ENCODE peak calls at places on chromosomes 5 and 9, in four cellular contexts. X is WTC11, A is HepG2, R is K562. C is an unnamed sample.

GRCh38 chr9:82445556-82445955 is 457.0 kb downstream of the SPATA31D1 start:
- DNase-seq in X (no peak), A (no peak), R (no peak), C (no peak)

GRCh38 chr9:124574944-124575343 is 67.7 kb upstream of the NR5A1 start:
- DNase-seq in X (no peak), A (peak), R (no peak), C (no peak)

GRCh38 chr9:125544988-125545651 is 161.9 kb downstream of the MAPKAP1 start:
- DNase-seq in X (no peak), A (no peak), R (no peak), C (no peak)

GRCh38 chr5:134115806-134116175 is 1.3 kb downstream of the TCF7 start:
- DNase-seq in X (no peak), A (no peak), R (no peak), C (peak)

GRCh38 chr5:474826-475661 is 32.1 kb downstream of the EXOC3 start:
- DNase-seq in X (peak), A (no peak), R (no peak), C (no peak)

GRCh38 chr9:130824616-130825015 is 10.4 kb upstream of the ABL1 start:
- DNase-seq in X (no peak), A (no peak), R (no peak), C (no peak)

GRCh38 chr5:54743997-54744788 is 226.6 kb downstream of the SNX18 start:
- DNase-seq in X (no peak), A (peak), R (peak), C (no peak)

GRCh38 chr9:124215956-124216355 is 41.8 kb upstream of the NEK6 start:
- DNase-seq in X (no peak), A (no peak), R (no peak), C (no peak)

GRCh38 chr5:83509535-83509934 is 38.0 kb downstream of the VCAN start:
- DNase-seq in X (no peak), A (no peak), R (no peak), C (peak)

GRCh38 chr9:21688108-21689102 is 114.0 kb upstream of the MTAP start:
- DNase-seq in X (no peak), A (no peak), R (no peak), C (no peak)

GRCh38 chr5:28344803-28345433 is 1306.5 kb upstream of the CDH9 start:
- DNase-seq in X (no peak), A (peak), R (peak), C (peak)

GRCh38 chr9:93295456-93296076 is 111.6 kb downstream of the WNK2 start:
- DNase-seq in X (no peak), A (no peak), R (no peak), C (peak)

GRCh38 chr9:72703574-72703973 is 182.2 kb downstream of the TMC1 start:
- DNase-seq in X (no peak), A (no peak), R (no peak), C (no peak)

GRCh38 chr9:18526686-18527085 is 52.7 kb downstream of the ADAMTSL1 start:
- DNase-seq in X (no peak), A (no peak), R (no peak), C (no peak)

GRCh38 chr5:78508231-78508765 is 140.3 kb downstream of the LHFPL2 start:
- DNase-seq in X (no peak), A (peak), R (peak), C (no peak)

GRCh38 chr5:78512440-78512839 is 136.1 kb downstream of the LHFPL2 start:
- DNase-seq in X (no peak), A (no peak), R (no peak), C (no peak)

GRCh38 chr5:78511116-78511906 is 137.3 kb downstream of the LHFPL2 start:
- DNase-seq in X (no peak), A (no peak), R (no peak), C (no peak)

GRCh38 chr5:78509145-78509865 is 139.3 kb downstream of the LHFPL2 start:
- DNase-seq in X (no peak), A (no peak), R (no peak), C (no peak)

DNA sequence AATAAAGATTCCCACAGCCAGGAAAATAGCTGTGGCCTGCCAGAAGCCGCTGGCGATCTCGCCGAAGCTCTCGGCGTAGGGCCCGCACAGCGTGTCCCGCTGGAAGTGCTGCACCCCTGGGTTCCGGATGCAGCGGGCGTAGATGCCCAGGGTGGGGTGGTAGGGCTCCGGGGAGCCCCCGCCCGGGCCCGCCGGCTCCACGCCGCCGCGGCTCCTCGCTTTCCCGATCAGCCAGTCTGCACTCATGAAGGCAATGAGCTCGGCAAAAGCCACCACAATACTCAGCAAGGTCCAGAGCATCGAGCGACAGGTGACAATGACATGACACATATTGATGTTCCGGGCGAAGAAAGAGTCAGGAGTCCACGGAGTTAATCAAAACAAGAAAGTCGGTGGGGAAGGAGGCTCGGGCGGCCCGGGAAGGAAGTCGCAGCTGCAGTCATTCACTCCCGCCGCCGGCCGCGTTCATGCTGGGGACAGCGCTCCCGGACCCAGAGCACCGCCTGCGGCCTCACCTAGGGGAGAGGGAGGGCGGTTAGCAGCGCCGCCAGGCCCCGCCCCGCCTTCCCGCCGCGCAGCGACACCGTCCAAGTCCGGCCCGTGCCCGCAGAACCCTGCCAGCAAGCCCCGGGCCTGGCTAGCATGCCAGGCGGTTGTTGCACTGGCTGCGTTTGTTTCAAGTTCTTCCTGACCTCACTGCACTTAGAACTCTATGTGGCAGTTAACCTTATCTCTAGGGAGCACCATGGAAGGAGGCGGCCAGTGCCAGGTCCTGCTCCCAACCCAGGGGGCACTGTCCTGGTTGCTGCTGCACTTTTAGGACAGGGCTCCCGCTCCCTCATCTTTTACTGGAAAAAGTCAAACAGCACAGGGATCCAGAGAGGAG is 138.4 kb downstream of the LHFPL2 start:
- DNase-seq in X (peak), A (no peak), R (peak), C (no peak)
- TF ChIP-seq USF2 in X (no peak), A (no peak), R (no peak), C (no peak)

GRCh38 chr9:108640211-108640610 is 215.6 kb downstream of the ACTL7B start:
- DNase-seq in X (no peak), A (no peak), R (no peak), C (no peak)
- TF ChIP-seq FOXJ3 in X (no peak), A (no peak), R (no peak), C (no peak)

GRCh38 chr5:150184990-150185952 is 4.6 kb upstream of the SLC6A7 start:
- DNase-seq in X (no peak), A (peak), R (no peak), C (no peak)
- TF ChIP-seq USF2 in X (no peak), A (no peak), R (no peak), C (no peak)

DNA sequence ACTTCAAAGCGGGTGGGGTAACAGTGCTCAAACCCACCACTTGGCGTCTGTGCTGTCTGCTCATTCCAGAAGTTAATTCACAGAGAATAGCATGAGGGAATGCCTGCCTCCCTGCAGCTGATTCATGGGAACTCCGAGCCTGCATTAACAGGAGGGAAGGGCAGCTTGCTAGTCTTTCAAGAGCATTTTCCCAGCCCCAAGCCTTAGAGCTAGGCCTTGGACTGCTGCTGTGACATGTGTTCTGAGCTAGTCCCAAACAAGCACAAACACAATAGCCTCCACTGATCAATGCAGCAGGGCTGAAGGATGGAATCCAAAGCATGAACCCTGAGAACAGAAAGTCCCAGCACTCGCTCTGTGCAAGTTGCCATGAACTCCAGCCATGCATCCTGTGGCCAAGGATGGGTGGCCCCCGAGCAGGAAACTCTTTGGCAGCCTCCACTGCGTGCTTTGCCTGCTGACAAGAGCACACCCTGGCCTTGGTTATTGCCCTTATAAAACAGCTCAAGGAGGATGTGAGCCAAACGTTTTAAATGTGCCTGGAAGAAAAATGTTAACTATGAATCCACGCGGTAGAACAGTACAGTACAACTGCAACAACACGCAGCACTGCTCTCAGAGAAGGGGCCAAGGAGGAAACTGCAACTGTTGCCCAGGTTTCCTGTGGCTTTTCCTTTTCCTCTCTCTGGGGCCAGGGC is 653.1 kb upstream of the KLF4 start:
- DNase-seq in X (peak), A (no peak), R (no peak), C (no peak)
- TF ChIP-seq FOXJ3 in X (no peak), A (no peak), R (no peak), C (no peak)

DNA sequence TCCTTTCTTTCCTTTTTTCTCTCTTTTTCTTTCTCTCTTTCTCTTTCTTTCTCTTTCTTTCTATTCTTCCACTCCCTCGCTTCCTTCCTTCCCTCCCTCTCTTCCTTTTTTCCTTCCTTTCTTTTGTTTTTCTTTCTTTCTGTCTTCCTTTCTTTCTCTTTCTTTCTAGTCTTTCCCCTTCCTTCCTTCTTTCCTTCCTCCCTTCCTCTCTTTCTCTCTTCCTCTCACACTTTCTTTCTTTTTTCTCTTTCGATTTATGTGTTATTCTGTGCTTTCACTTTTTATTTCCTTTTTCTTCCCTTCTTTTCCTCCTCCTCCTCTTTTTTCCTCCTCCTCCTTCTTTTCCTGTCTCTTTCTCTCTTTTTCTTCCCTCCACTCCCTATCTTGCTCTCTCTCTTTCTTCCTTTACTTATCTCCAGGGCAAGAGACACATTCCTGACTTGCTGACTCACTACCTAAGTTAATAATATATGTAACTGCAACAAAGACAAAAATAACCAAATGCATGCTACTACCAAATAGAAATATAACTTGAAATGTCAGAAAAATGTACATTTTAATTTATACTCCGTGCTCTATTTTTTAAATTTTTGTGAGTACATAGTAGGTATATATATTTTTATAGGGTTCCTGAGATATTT is 445.5 kb downstream of the GABRG2 start:
- DNase-seq in X (no peak), A (no peak), R (no peak), C (no peak)
- TF ChIP-seq USF2 in X (no peak), A (no peak), R (no peak), C (no peak)

GRCh38 chr5:103228056-103228455 is 30.5 kb upstream of the MACIR start:
- DNase-seq in X (no peak), A (no peak), R (no peak), C (no peak)

GRCh38 chr5:103223031-103223955 is 35.3 kb upstream of the MACIR start:
- DNase-seq in X (peak), A (no peak), R (no peak), C (no peak)

GRCh38 chr5:103224894-103225246 is 33.7 kb upstream of the MACIR start:
- DNase-seq in X (no peak), A (no peak), R (no peak), C (no peak)

GRCh38 chr5:103228588-103228987 is 30.0 kb upstream of the MACIR start:
- DNase-seq in X (no peak), A (no peak), R (no peak), C (no peak)

GRCh38 chr5:103224118-103224893 is 34.3 kb upstream of the MACIR start:
- DNase-seq in X (peak), A (peak), R (peak), C (peak)
- TF ChIP-seq FOXJ3 in X (no peak), A (no peak), R (no peak), C (no peak)

DNA sequence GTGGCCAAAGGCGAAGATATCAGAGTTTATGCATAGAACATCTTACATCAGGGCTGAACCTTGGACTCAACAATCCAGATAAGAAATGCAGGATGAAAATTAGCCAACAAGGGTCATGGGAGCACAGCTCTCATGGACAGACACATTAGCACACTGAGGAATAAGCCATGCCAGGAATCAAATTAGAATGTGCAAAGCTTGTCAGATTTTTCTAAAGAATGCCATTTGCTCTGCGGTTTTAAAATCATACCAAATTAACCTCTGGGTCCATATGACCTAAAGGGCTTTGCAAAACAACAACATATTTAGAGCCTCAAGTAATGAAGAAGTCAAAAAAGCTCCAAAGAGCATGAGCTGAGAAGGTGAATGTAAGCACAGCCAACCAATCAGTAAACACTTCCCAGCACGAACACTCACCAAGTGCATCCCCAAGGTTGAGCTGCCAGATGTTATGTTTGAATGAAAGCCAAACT is 538.7 kb upstream of the DMAC1 start:
- DNase-seq in X (no peak), A (no peak), R (no peak), C (no peak)
- TF ChIP-seq USF2 in X (no peak), A (no peak), R (no peak), C (no peak)

DNA sequence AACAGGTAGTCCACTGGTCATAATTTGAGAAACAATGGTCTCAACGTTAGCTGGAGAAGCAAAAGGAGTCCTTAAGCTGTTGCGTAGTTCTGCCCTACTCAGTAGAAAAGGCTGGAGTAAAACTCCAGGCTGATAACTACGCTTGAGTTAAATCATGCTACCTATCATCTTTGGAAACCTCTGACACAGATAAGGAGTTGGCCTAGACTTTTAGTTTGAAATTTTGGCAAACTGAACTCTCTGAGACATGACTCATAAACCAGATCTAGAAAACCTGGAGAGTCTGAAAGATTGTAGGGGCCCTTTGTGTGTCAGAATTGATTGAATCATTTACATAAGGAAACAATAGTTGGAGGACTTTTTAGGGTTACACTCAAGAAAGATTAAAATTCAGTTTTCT is 26.3 kb downstream of the NMUR2 start:
- DNase-seq in X (no peak), A (no peak), R (no peak), C (no peak)
- TF ChIP-seq FOXJ3 in X (no peak), A (no peak), R (no peak), C (no peak)

GRCh38 chr9:76703270-76703669 is 61.0 kb upstream of the PCA3 start:
- DNase-seq in X (no peak), A (no peak), R (peak), C (no peak)

GRCh38 chr9:76704601-76705204 is 59.5 kb upstream of the PCA3 start:
- DNase-seq in X (no peak), A (peak), R (peak), C (peak)

GRCh38 chr9:76700916-76701315 is 63.3 kb upstream of the PCA3 start:
- DNase-seq in X (no peak), A (no peak), R (no peak), C (no peak)

GRCh38 chr9:76699966-76700365 is 64.3 kb upstream of the PCA3 start:
- DNase-seq in X (no peak), A (no peak), R (no peak), C (no peak)

GRCh38 chr9:76701441-76702031 is 62.7 kb upstream of the PCA3 start:
- DNase-seq in X (no peak), A (no peak), R (no peak), C (no peak)
- TF ChIP-seq USF2 in X (no peak), A (no peak), R (no peak), C (no peak)

GRCh38 chr5:71483355-71483754 is 27.9 kb downstream of the BDP1 start:
- DNase-seq in X (no peak), A (peak), R (no peak), C (no peak)
- TF ChIP-seq FOXJ3 in X (no peak), A (no peak), R (no peak), C (no peak)

C was measured in SK-N-SH.